ENCODE peak calls at places on chromosomes 1 and 21, in four cellular contexts. S is IMR-90, Y is mesendoderm, M is H1. Q is an unnamed sample.

GRCh38 chr1:164588388-164589341 is 29.7 kb downstream of the PBX1 start:
- DNase-seq in S (peak), Y (peak), M (no peak), Q (peak)

GRCh38 chr1:203607169-203607873 is 19.3 kb upstream of the ATP2B4 start:
- DNase-seq in S (peak), M (no peak), Y (no peak), Q (no peak)

GRCh38 chr1:2231667-2232254 is 3.6 kb downstream of the SKI start:
- DNase-seq in S (peak), M (no peak), Y (no peak), Q (peak)

GRCh38 chr1:1348420-1349255 is 580 bp downstream of the DVL1 start:
- DNase-seq in M (no peak), S (peak), Y (no peak), Q (no peak)

GRCh38 chr21:20997308-20997632 is 939 bp upstream of the NCAM2 start:
- DNase-seq in S (no peak), M (no peak), Y (peak), Q (peak)

GRCh38 chr1:19011832-19012231 is 55.4 kb upstream of the IFFO2 start:
- DNase-seq in M (no peak), Y (peak), S (no peak), Q (no peak)

GRCh38 chr1:67831850-67832513 is 1.3 kb downstream of the GNG12 start:
- DNase-seq in M (no peak), Y (peak), S (peak), Q (no peak)

GRCh38 chr1:201254625-201255469 is 28.5 kb upstream of the PKP1 start:
- DNase-seq in M (peak), S (no peak), Y (peak), Q (peak)

GRCh38 chr1:221794079-221794670 is 52.3 kb upstream of the DUSP10 start:
- DNase-seq in Y (no peak), M (no peak), S (peak), Q (no peak)

GRCh38 chr1:171909711-171910110 is 68.4 kb downstream of the DNM3 start:
- DNase-seq in Y (no peak), M (peak), S (no peak), Q (no peak)

GRCh38 chr1:100440075-100440809 is 87.9 kb downstream of the CDC14A start:
- DNase-seq in S (no peak), M (no peak), Y (peak), Q (no peak)

GRCh38 chr1:28921286-28921869 is 7.0 kb downstream of the EPB41 start:
- DNase-seq in S (peak), M (no peak), Y (no peak), Q (no peak)

GRCh38 chr1:21329209-21329844 is 39.1 kb upstream of the ECE1 start:
- DNase-seq in Y (peak), S (no peak), M (no peak), Q (no peak)

GRCh38 chr1:5994713-5995621 is 2.7 kb upstream of the NPHP4 start:
- DNase-seq in M (no peak), S (no peak), Y (no peak), Q (no peak)

GRCh38 chr21:26943916-26944315 is 23.0 kb downstream of the ADAMTS5 start:
- DNase-seq in S (no peak), M (no peak), Y (no peak), Q (no peak)

GRCh38 chr1:55402676-55403464 is 187.7 kb upstream of the USP24 start:
- DNase-seq in S (peak), M (no peak), Y (no peak), Q (no peak)

GRCh38 chr1:160750608-160751007 is 11.6 kb downstream of the SLAMF7 start:
- DNase-seq in Y (no peak), M (no peak), S (no peak), Q (no peak)

GRCh38 chr1:202165267-202165941 is 5.0 kb upstream of the PTPN7 start:
- DNase-seq in Y (no peak), M (no peak), S (no peak), Q (no peak)

GRCh38 chr1:143727263-143727662 is 244.5 kb downstream of the FAM72C start:
- DNase-seq in M (no peak), S (no peak), Y (no peak), Q (no peak)

GRCh38 chr1:224430511-224431113 is 4.0 kb downstream of the WDR26 start:
- DNase-seq in M (no peak), Y (peak), S (peak), Q (no peak)

GRCh38 chr1:17192394-17193221 is 12.3 kb upstream of the PADI1 start:
- DNase-seq in S (no peak), M (no peak), Y (no peak), Q (no peak)

GRCh38 chr1:245598524-245599310 is 443.9 kb downstream of the KIF26B start:
- DNase-seq in S (no peak), M (no peak), Y (no peak), Q (peak)

GRCh38 chr21:27346041-27346448 is 379.2 kb upstream of the ADAMTS5 start:
- DNase-seq in Y (no peak), S (peak), M (no peak), Q (no peak)

GRCh38 chr1:201190624-201191051 is at the start of gene IGFN1:
- DNase-seq in M (no peak), S (no peak), Y (peak), Q (peak)

GRCh38 chr21:32829504-32829903 is 57.9 kb upstream of the PAXBP1 start:
- DNase-seq in M (no peak), S (no peak), Y (no peak), Q (no peak)

GRCh38 chr21:31395268-31395667 is 51.2 kb upstream of the TIAM1 start:
- DNase-seq in M (no peak), Y (no peak), S (no peak), Q (no peak)

GRCh38 chr1:201896951-201897391 is 8.3 kb downstream of the SHISA4 start:
- DNase-seq in S (peak), M (no peak), Y (no peak), Q (no peak)

GRCh38 chr1:155167166-155168104 is 5.7 kb downstream of the KRTCAP2 start:
- DNase-seq in S (peak), Y (peak), M (no peak), Q (peak)

GRCh38 chr1:170388489-170388888 is 143.5 kb upstream of the GORAB start:
- DNase-seq in M (no peak), S (no peak), Y (no peak), Q (no peak)
- H4K8ac ChIP-seq in M (peak), S (no peak), Y (no peak), Q (no peak)

GRCh38 chr1:112271270-112271669 is 124.7 kb upstream of the CTTNBP2NL start:
- DNase-seq in S (no peak), M (no peak), Y (no peak), Q (no peak)
- H3K56ac ChIP-seq in S (no peak), M (no peak), Y (no peak), Q (no peak)

GRCh38 chr1:30600258-30600657 is 123.1 kb downstream of the MATN1 start:
- DNase-seq in S (no peak), Y (no peak), M (no peak), Q (peak)
- H3K27ac ChIP-seq in S (no peak), Y (no peak), M (no peak), Q (no peak)

GRCh38 chr1:228735871-228736586 is 750 bp downstream of the RHOU start:
- DNase-seq in S (peak), Y (peak), M (no peak), Q (peak)
- H4K8ac ChIP-seq in S (no peak), Y (no peak), M (no peak), Q (no peak)

GRCh38 chr1:76302711-76303347 is 228.3 kb downstream of the ST6GALNAC3 start:
- DNase-seq in S (peak), M (no peak), Y (no peak), Q (no peak)

GRCh38 chr1:76300556-76300955 is 226.0 kb downstream of the ST6GALNAC3 start:
- DNase-seq in Y (no peak), S (no peak), M (no peak), Q (no peak)

GRCh38 chr1:76298399-76298798 is 223.9 kb downstream of the ST6GALNAC3 start:
- DNase-seq in S (no peak), M (no peak), Y (no peak), Q (no peak)

GRCh38 chr1:76299036-76299435 is 224.5 kb downstream of the ST6GALNAC3 start:
- DNase-seq in S (no peak), M (no peak), Y (no peak), Q (no peak)

DNA sequence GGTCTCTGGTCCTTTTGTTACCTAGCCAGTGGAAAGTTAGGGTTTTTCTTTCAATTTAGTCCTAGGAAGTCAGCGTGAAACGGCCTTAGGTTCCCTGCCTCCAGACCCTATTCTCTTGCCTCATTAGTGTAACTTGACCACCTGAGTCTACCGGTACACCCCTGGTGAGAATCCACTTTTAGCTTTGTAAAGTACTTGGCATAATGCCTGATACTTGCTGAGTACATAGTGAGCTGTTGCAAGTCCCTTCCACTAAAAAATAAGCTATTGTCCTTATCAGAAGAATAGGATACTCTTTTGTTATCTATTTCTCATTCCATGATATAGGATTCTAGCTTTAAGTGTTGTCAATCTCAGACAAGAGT is 228.8 kb downstream of the ST6GALNAC3 start:
- DNase-seq in S (no peak), M (no peak), Y (no peak), Q (no peak)
- H3K56ac ChIP-seq in S (no peak), M (no peak), Y (no peak), Q (no peak)

GRCh38 chr1:234372011-234372757 is 1.1 kb upstream of the COA6 start:
- DNase-seq in S (no peak), Y (no peak), M (no peak), Q (no peak)
- H3K27ac ChIP-seq in S (no peak), Y (no peak), M (no peak), Q (no peak)

GRCh38 chr1:26218906-26219494 is 15.0 kb upstream of the CEP85 start:
- DNase-seq in S (no peak), Y (no peak), M (no peak), Q (no peak)
- H4K8ac ChIP-seq in S (no peak), Y (no peak), M (no peak), Q (no peak)

Q was measured in H9.